ENCODE peak calls at places on chromosomes 7 and 10, in eight cellular contexts. O is fibroblast of the aortic adventitia, M is astrocyte, Y is astrocyte of the spinal cord, D is pancreas, Q is endodermal cell, L is BJ, A is fibroblast of pulmonary artery. G is an unnamed sample.

GRCh38 chr10:71187197-71187596 is 25.2 kb upstream of the UNC5B start:
- DNase-seq in O (no peak), M (no peak), Y (no peak), D (no peak), Q (no peak), L (no peak), A (no peak), G (no peak)

GRCh38 chr7:134854816-134855215 is 75.4 kb downstream of the CALD1 start:
- DNase-seq in O (no peak), M (no peak), Y (no peak), D (no peak), Q (no peak), L (no peak), A (peak), G (no peak)

GRCh38 chr10:74589226-74589673 is 237.2 kb upstream of the KAT6B start:
- DNase-seq in O (peak), M (peak), Y (peak), D (peak), Q (no peak), L (peak), A (peak), G (peak)

GRCh38 chr10:35940067-35940989 is 298.2 kb upstream of the FZD8 start:
- DNase-seq in O (peak), M (no peak), Y (peak), D (no peak), Q (peak), L (no peak), A (peak), G (no peak)

GRCh38 chr7:128688492-128688891 is 16.4 kb downstream of the GARIN1A start:
- DNase-seq in O (no peak), M (no peak), Y (no peak), D (no peak), Q (no peak), L (no peak), A (no peak), G (no peak)

GRCh38 chr10:118047363-118047719 is 600 bp upstream of the RAB11FIP2 start:
- DNase-seq in O (no peak), M (no peak), Y (no peak), D (peak), Q (no peak), L (no peak), A (no peak), G (no peak)

GRCh38 chr10:119466655-119467054 is 75.9 kb downstream of the RGS10 start:
- DNase-seq in O (no peak), M (no peak), Y (no peak), D (no peak), Q (no peak), L (no peak), A (no peak), G (no peak)

GRCh38 chr10:73183882-73184281 is 16.0 kb downstream of the FAM149B1 start:
- DNase-seq in O (peak), M (peak), Y (peak), D (no peak), Q (no peak), L (no peak), A (peak), G (peak)

GRCh38 chr7:20542594-20542993 is 72.9 kb upstream of the ABCB5 start:
- DNase-seq in O (peak), M (peak), Y (peak), D (no peak), Q (no peak), L (peak), A (peak), G (no peak)

GRCh38 chr7:51010534-51010933 is 227.8 kb upstream of the GRB10 start:
- DNase-seq in O (no peak), M (no peak), Y (no peak), D (no peak), Q (no peak), L (no peak), A (no peak), G (no peak)

GRCh38 chr7:150897502-150898474 is 45.5 kb downstream of the AOC1 start:
- DNase-seq in O (no peak), M (no peak), Y (no peak), D (no peak), Q (no peak), L (no peak), A (no peak), G (no peak)

GRCh38 chr10:89206402-89207180 is 526 bp downstream of the CH25H start:
- DNase-seq in O (peak), M (no peak), Y (no peak), D (peak), Q (no peak), L (no peak), A (peak), G (no peak)

GRCh38 chr10:74586088-74586585 is 240.3 kb upstream of the KAT6B start:
- DNase-seq in O (no peak), M (peak), Y (no peak), D (no peak), Q (no peak), L (no peak), A (no peak), G (no peak)

GRCh38 chr10:103554488-103555320 is 61.2 kb downstream of the NEURL1 start:
- DNase-seq in O (peak), M (peak), Y (peak), D (peak), Q (peak), L (no peak), A (peak), G (peak)

GRCh38 chr7:103446046-103446520 is at the start of gene SLC26A5:
- DNase-seq in O (no peak), M (no peak), Y (no peak), D (peak), Q (peak), L (no peak), A (no peak), G (no peak)

GRCh38 chr7:115475774-115476407 is 554.0 kb downstream of the MDFIC start:
- DNase-seq in O (no peak), M (peak), Y (peak), D (no peak), Q (peak), L (no peak), A (no peak), G (no peak)

GRCh38 chr7:22948770-22949169 is 65.2 kb downstream of the HYCC1 start:
- DNase-seq in O (no peak), M (no peak), Y (no peak), D (no peak), Q (no peak), L (no peak), A (no peak), G (no peak)

GRCh38 chr10:137031-137430 is 1.8 kb downstream of the ZMYND11 start:
- DNase-seq in O (peak), M (no peak), Y (peak), D (no peak), Q (peak), L (no peak), A (peak), G (no peak)

GRCh38 chr7:143405158-143405557 is 3.5 kb downstream of the EPHA1 start:
- DNase-seq in O (no peak), M (no peak), Y (no peak), D (no peak), Q (no peak), L (no peak), A (peak), G (no peak)

GRCh38 chr7:52080493-52080892 is 763.9 kb upstream of the COBL start:
- DNase-seq in O (no peak), M (no peak), Y (no peak), D (no peak), Q (no peak), L (no peak), A (no peak), G (no peak)

GRCh38 chr10:124677291-124677690 is 66.9 kb downstream of the FAM53B start:
- DNase-seq in O (no peak), M (no peak), Y (no peak), D (peak), Q (no peak), L (no peak), A (no peak), G (no peak)

GRCh38 chr7:39248041-39248692 is 270.5 kb downstream of the POU6F2 start:
- DNase-seq in O (no peak), M (no peak), Y (no peak), D (no peak), Q (no peak), L (no peak), A (no peak), G (no peak)

GRCh38 chr7:79933144-79933543 is 201.5 kb upstream of the GNAI1 start:
- DNase-seq in O (peak), M (peak), Y (peak), D (no peak), Q (no peak), L (no peak), A (peak), G (peak)

GRCh38 chr10:132792796-132793195 is 6.8 kb upstream of the NKX6-2 start:
- DNase-seq in O (no peak), M (no peak), Y (no peak), D (no peak), Q (no peak), L (no peak), A (no peak), G (no peak)

GRCh38 chr7:70035955-70036354 is 437.7 kb downstream of the AUTS2 start:
- DNase-seq in O (no peak), M (no peak), Y (no peak), D (no peak), Q (no peak), L (no peak), A (no peak), G (no peak)

GRCh38 chr7:155763721-155764431 is 48.4 kb downstream of the SHH start:
- DNase-seq in O (no peak), M (peak), Y (peak), D (no peak), Q (no peak), L (no peak), A (peak), G (no peak)

GRCh38 chr7:24381919-24382505 is 98.0 kb downstream of the NPY start:
- DNase-seq in O (peak), M (peak), Y (peak), D (no peak), Q (no peak), L (no peak), A (peak), G (peak)

GRCh38 chr7:70355591-70356323 is 757.5 kb downstream of the AUTS2 start:
- DNase-seq in O (no peak), M (no peak), Y (peak), D (no peak), Q (no peak), L (no peak), A (no peak), G (no peak)

GRCh38 chr7:30722671-30723070 is 29.3 kb upstream of the INMT start:
- DNase-seq in O (no peak), M (no peak), Y (no peak), D (no peak), Q (no peak), L (no peak), A (no peak), G (no peak)

GRCh38 chr10:299512-299911 is 164.3 kb downstream of the ZMYND11 start:
- DNase-seq in O (no peak), M (no peak), Y (no peak), D (no peak), Q (no peak), L (no peak), A (no peak), G (no peak)

GRCh38 chr7:55086413-55087201 is 67.8 kb downstream of the EGFR start:
- DNase-seq in O (peak), M (peak), Y (peak), D (no peak), Q (no peak), L (no peak), A (peak), G (peak)

GRCh38 chr7:101995121-101995520 is 177.7 kb downstream of the CUX1 start:
- DNase-seq in O (no peak), M (no peak), Y (no peak), D (no peak), Q (no peak), L (no peak), A (no peak), G (no peak)

GRCh38 chr10:110226555-110226925 is 19.1 kb downstream of the MXI1 start:
- DNase-seq in O (peak), M (peak), Y (peak), D (peak), Q (peak), L (no peak), A (peak), G (peak)

GRCh38 chr7:110010379-110010778 is 1080.5 kb upstream of the LRRN3 start:
- DNase-seq in O (no peak), M (no peak), Y (no peak), D (no peak), Q (peak), L (no peak), A (no peak), G (no peak)

GRCh38 chr7:1847260-1848001 is 177.4 kb downstream of the ELFN1 start:
- DNase-seq in O (no peak), M (no peak), Y (no peak), D (peak), Q (peak), L (no peak), A (no peak), G (no peak)

GRCh38 chr7:13197501-13197900 is 510.1 kb downstream of the ARL4A start:
- DNase-seq in O (peak), M (peak), Y (peak), D (no peak), Q (no peak), L (no peak), A (peak), G (peak)

GRCh38 chr7:132609906-132610520 is 33.7 kb upstream of the PLXNA4 start:
- DNase-seq in O (no peak), M (no peak), Y (no peak), D (no peak), Q (no peak), L (no peak), A (no peak), G (no peak)

GRCh38 chr10:78455873-78456272 is 422.2 kb downstream of the RPS24 start:
- DNase-seq in O (no peak), M (no peak), Y (no peak), D (no peak), Q (no peak), L (no peak), A (no peak), G (no peak)

GRCh38 chr7:67663644-67664043 is 667.0 kb downstream of the TYW1 start:
- DNase-seq in O (no peak), M (no peak), Y (no peak), D (no peak), Q (no peak), L (no peak), A (no peak), G (no peak)

GRCh38 chr7:121313793-121314676 is 14.8 kb upstream of the WNT16 start:
- DNase-seq in O (peak), M (peak), Y (peak), D (no peak), Q (no peak), L (peak), A (peak), G (no peak)

DNA sequence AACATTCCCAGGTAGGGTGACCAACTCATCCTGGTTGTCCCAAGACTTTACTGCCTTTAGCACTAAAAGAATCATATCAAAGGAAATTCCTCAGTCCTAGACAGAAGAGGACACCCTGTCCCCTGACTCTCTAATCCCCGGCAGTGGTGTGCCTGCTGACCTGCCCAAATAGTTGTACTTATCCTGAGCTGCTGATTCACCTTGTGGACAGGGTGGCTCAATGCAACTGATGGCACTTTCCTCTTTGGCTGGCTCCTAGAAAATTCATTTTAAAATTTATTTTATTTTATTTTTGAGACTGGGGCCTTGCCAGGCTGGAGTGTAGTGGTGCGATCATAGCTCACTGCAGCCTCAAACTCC is 111.7 kb downstream of the JCAD start:
- DNase-seq in O (no peak), M (no peak), Y (no peak), D (no peak), Q (no peak), L (no peak), A (no peak), G (no peak)
- TF ChIP-seq CTCF in O (peak), M (no peak), Y (peak), D (no peak), Q (peak), L (no peak), A (peak), G (peak)

GRCh38 chr10:49379596-49380410 is 16.1 kb downstream of the DRGX start:
- DNase-seq in O (no peak), M (no peak), Y (no peak), D (no peak), Q (peak), L (no peak), A (no peak), G (no peak)
- TF ChIP-seq CTCF in O (no peak), M (no peak), Y (peak), D (no peak), Q (peak), L (peak), A (peak), G (no peak)

GRCh38 chr7:99525713-99526440 is 21.4 kb downstream of the ZKSCAN5 start:
- DNase-seq in O (no peak), M (no peak), Y (no peak), D (no peak), Q (peak), L (no peak), A (peak), G (no peak)
- TF ChIP-seq CTCF in O (no peak), M (peak), Y (peak), D (no peak), Q (peak), L (peak), A (peak), G (peak)

GRCh38 chr7:94655884-94656657 is at the start of gene SGCE:
- DNase-seq in O (peak), M (peak), Y (peak), D (peak), Q (peak), L (no peak), A (peak), G (peak)
- TF ChIP-seq CTCF in O (peak), M (peak), Y (peak), D (peak), Q (peak), L (peak), A (peak), G (peak)

GRCh38 chr10:55668326-55668922 is 692.6 kb downstream of the ZWINT start:
- DNase-seq in O (no peak), M (no peak), Y (no peak), D (no peak), Q (peak), L (no peak), A (no peak), G (no peak)
- TF ChIP-seq CTCF in O (no peak), M (peak), Y (peak), D (no peak), Q (peak), L (no peak), A (no peak), G (peak)

GRCh38 chr7:95867309-95867708 is 95.0 kb downstream of the DYNC1I1 start:
- DNase-seq in O (no peak), M (no peak), Y (no peak), D (no peak), Q (peak), L (no peak), A (no peak), G (no peak)

GRCh38 chr7:95874541-95875265 is 102.3 kb downstream of the DYNC1I1 start:
- DNase-seq in O (peak), M (no peak), Y (no peak), D (no peak), Q (no peak), L (no peak), A (peak), G (no peak)

GRCh38 chr7:95874129-95874528 is 101.8 kb downstream of the DYNC1I1 start:
- DNase-seq in O (no peak), M (no peak), Y (no peak), D (no peak), Q (no peak), L (no peak), A (no peak), G (no peak)

GRCh38 chr7:95871896-95872295 is 99.5 kb downstream of the DYNC1I1 start:
- DNase-seq in O (no peak), M (no peak), Y (no peak), D (peak), Q (no peak), L (no peak), A (no peak), G (no peak)

GRCh38 chr7:95871078-95871848 is 98.9 kb downstream of the DYNC1I1 start:
- DNase-seq in O (peak), M (peak), Y (peak), D (no peak), Q (peak), L (no peak), A (peak), G (peak)
- TF ChIP-seq CTCF in O (peak), M (peak), Y (peak), D (peak), Q (peak), L (peak), A (peak), G (peak)